ENCODE peak calls at places on chromosome 21, in six cellular contexts. R is left ventricle myocardium superior; I is CD4-positive, alpha-beta memory T cell; L is GM12865; F is progenitor cell of endocrine pancreas; T is suprapubic skin. D is an unnamed sample.
A peak's percentile ranks its signal among the peaks of the same experiment; 100 is the strongest.

GRCh38 chr21:25573409-25574206 is 33.7 kb downstream of the MRPL39 start:
- DNase-seq in L (peak; percentile 83), F (no peak), R (no peak), T (no peak), I (peak; percentile 67), D (no peak)

GRCh38 chr21:35035116-35035515 is 14.0 kb downstream of the RUNX1 start:
- DNase-seq in T (no peak), I (no peak), R (no peak), F (no peak), L (no peak), D (no peak)

GRCh38 chr21:32413697-32414578 is 1.4 kb downstream of the EVA1C start:
- DNase-seq in T (no peak), I (no peak), L (no peak), F (no peak), R (no peak), D (no peak)

GRCh38 chr21:34126691-34127090 is 53.3 kb downstream of the MRPS6 start:
- DNase-seq in L (no peak), T (no peak), I (no peak), R (no peak), F (no peak), D (no peak)

GRCh38 chr21:44552681-44553080 is 1.4 kb upstream of the KRTAP10-2 start:
- DNase-seq in R (no peak), T (no peak), I (no peak), L (no peak), F (no peak), D (no peak)

GRCh38 chr21:26918318-26919065 is 48.4 kb downstream of the ADAMTS5 start:
- DNase-seq in R (no peak), T (no peak), L (no peak), I (no peak), F (no peak), D (no peak)

GRCh38 chr21:42233067-42233981 is 14.4 kb downstream of the ABCG1 start:
- DNase-seq in L (peak; percentile 90), R (peak; percentile 82), F (no peak), T (peak; percentile 92), I (peak; percentile 84), D (peak; percentile 86)

GRCh38 chr21:29436143-29436542 is 137.4 kb downstream of the BACH1 start:
- DNase-seq in L (no peak), R (peak; percentile 23), F (no peak), I (peak; percentile 44), T (no peak), D (peak; percentile 53)

GRCh38 chr21:26130249-26130896 is 40.2 kb downstream of the APP start:
- DNase-seq in I (no peak), R (no peak), F (no peak), T (no peak), L (no peak), D (no peak)

GRCh38 chr21:17554619-17555472 is 42.0 kb downstream of the CXADR start:
- DNase-seq in F (no peak), L (no peak), T (no peak), R (no peak), I (no peak), D (no peak)

GRCh38 chr21:33949516-33950424 is 34.2 kb upstream of the ATP5PO start:
- DNase-seq in R (no peak), L (peak; percentile 89), F (no peak), T (no peak), I (peak; percentile 63), D (no peak)

GRCh38 chr21:41650526-41651145 is 116.2 kb downstream of the RIPK4 start:
- DNase-seq in F (no peak), I (no peak), L (no peak), R (no peak), T (peak; percentile 44), D (peak; percentile 22)

GRCh38 chr21:25039461-25040380 is 567.6 kb downstream of the MRPL39 start:
- DNase-seq in T (no peak), L (peak; percentile 73), R (no peak), F (no peak), I (no peak), D (no peak)

GRCh38 chr21:35924714-35925301 is 135.5 kb downstream of the SETD4 start:
- DNase-seq in F (no peak), I (no peak), T (no peak), R (no peak), L (no peak), D (no peak)

GRCh38 chr21:44525431-44526095 is 14.4 kb downstream of the KRTAP10-1 start:
- DNase-seq in F (no peak), T (peak; percentile 72), R (peak; percentile 20), I (no peak), L (no peak), D (no peak)

GRCh38 chr21:16775056-16775455 is 737.8 kb upstream of the CXADR start:
- DNase-seq in L (no peak), I (no peak), F (no peak), T (no peak), R (no peak), D (no peak)

GRCh38 chr21:44065428-44065827 is 41.8 kb upstream of the PWP2 start:
- DNase-seq in R (no peak), F (no peak), I (peak; percentile 87), T (peak; percentile 31), L (peak; percentile 39), D (no peak)

GRCh38 chr21:46151989-46152938 is 3.1 kb downstream of the FTCD start:
- DNase-seq in F (peak; percentile 5), I (no peak), T (peak; percentile 58), L (no peak), R (peak; percentile 40), D (no peak)

GRCh38 chr21:37606549-37606948 is 240.0 kb downstream of the DYRK1A start:
- DNase-seq in R (no peak), L (no peak), T (no peak), F (no peak), I (no peak), D (no peak)

GRCh38 chr21:45142469-45142868 is 68.1 kb downstream of the ADARB1 start:
- DNase-seq in I (no peak), L (no peak), F (no peak), R (peak; percentile 50), T (no peak), D (no peak)

D was measured in Right ventricle myocardium inferior.